ENCODE peak calls at places on chromosomes 11 and 22, in five cellular contexts. One of them, this sample, is unnamed.

GRCh38 chr11:47185305-47186075 is 744 bp downstream of the PACSIN3 start:
- DNase-seq in cardiac muscle cell: peak; percentile 43
- DNase-seq in GM10248: no peak
- DNase-seq in colonic mucosa: no peak
- DNase-seq in fibroblast of mammary gland: no peak
- DNase-seq in this sample: peak; percentile 72

GRCh38 chr11:23423119-23423518 is 562.8 kb upstream of the CCDC179 start:
- DNase-seq in cardiac muscle cell: no peak
- DNase-seq in GM10248: no peak
- DNase-seq in fibroblast of mammary gland: no peak
- DNase-seq in colonic mucosa: no peak
- DNase-seq in this sample: no peak

GRCh38 chr11:129593098-129593497 is 217.4 kb downstream of the BARX2 start:
- DNase-seq in colonic mucosa: no peak
- DNase-seq in cardiac muscle cell: no peak
- DNase-seq in GM10248: no peak
- DNase-seq in fibroblast of mammary gland: no peak
- DNase-seq in this sample: no peak

GRCh38 chr22:39214383-39215069 is 30.3 kb downstream of the PDGFB start:
- DNase-seq in GM10248: no peak
- DNase-seq in fibroblast of mammary gland: peak; percentile 5
- DNase-seq in colonic mucosa: no peak
- DNase-seq in cardiac muscle cell: peak; percentile 12
- DNase-seq in this sample: peak; percentile 70

GRCh38 chr11:96215826-96216225 is 127.2 kb downstream of the MAML2 start:
- DNase-seq in fibroblast of mammary gland: no peak
- DNase-seq in GM10248: no peak
- DNase-seq in colonic mucosa: no peak
- DNase-seq in cardiac muscle cell: no peak
- DNase-seq in this sample: no peak

GRCh38 chr11:103051986-103052385 is 40.0 kb downstream of the DCUN1D5 start:
- DNase-seq in cardiac muscle cell: no peak
- DNase-seq in fibroblast of mammary gland: peak; percentile 26
- DNase-seq in colonic mucosa: no peak
- DNase-seq in GM10248: no peak
- DNase-seq in this sample: no peak

GRCh38 chr11:112877561-112877960 is 83.7 kb upstream of the NCAM1 start:
- DNase-seq in fibroblast of mammary gland: no peak
- DNase-seq in colonic mucosa: no peak
- DNase-seq in cardiac muscle cell: no peak
- DNase-seq in GM10248: no peak
- DNase-seq in this sample: no peak

GRCh38 chr11:16512163-16512562 is 155.8 kb upstream of the SOX6 start:
- DNase-seq in GM10248: no peak
- DNase-seq in colonic mucosa: no peak
- DNase-seq in fibroblast of mammary gland: no peak
- DNase-seq in cardiac muscle cell: no peak
- DNase-seq in this sample: no peak

GRCh38 chr11:12842933-12843636 is 166.0 kb upstream of the RASSF10 start:
- DNase-seq in colonic mucosa: peak; percentile 60
- DNase-seq in GM10248: no peak
- DNase-seq in cardiac muscle cell: peak; percentile 79
- DNase-seq in fibroblast of mammary gland: peak; percentile 48
- DNase-seq in this sample: peak; percentile 91

GRCh38 chr11:86594746-86595145 is 77.7 kb downstream of the ME3 start:
- DNase-seq in cardiac muscle cell: no peak
- DNase-seq in GM10248: no peak
- DNase-seq in fibroblast of mammary gland: peak; percentile 53
- DNase-seq in colonic mucosa: no peak
- DNase-seq in this sample: no peak

GRCh38 chr11:36312593-36312990 is 16.5 kb downstream of the PRR5L start:
- DNase-seq in colonic mucosa: no peak
- DNase-seq in fibroblast of mammary gland: peak; percentile 84
- DNase-seq in cardiac muscle cell: peak; percentile 60
- DNase-seq in GM10248: no peak
- DNase-seq in this sample: peak; percentile 83

GRCh38 chr11:19426719-19427066 is 185.9 kb upstream of the E2F8 start:
- DNase-seq in fibroblast of mammary gland: peak; percentile 68
- DNase-seq in cardiac muscle cell: no peak
- DNase-seq in colonic mucosa: no peak
- DNase-seq in GM10248: no peak
- DNase-seq in this sample: no peak

GRCh38 chr11:19429108-19429760 is 188.5 kb upstream of the E2F8 start:
- DNase-seq in fibroblast of mammary gland: no peak
- DNase-seq in GM10248: no peak
- DNase-seq in colonic mucosa: no peak
- DNase-seq in cardiac muscle cell: no peak
- DNase-seq in this sample: no peak

GRCh38 chr11:19430346-19431058 is 189.8 kb upstream of the E2F8 start:
- DNase-seq in cardiac muscle cell: peak; percentile 78
- DNase-seq in fibroblast of mammary gland: no peak
- DNase-seq in colonic mucosa: no peak
- DNase-seq in GM10248: no peak
- DNase-seq in this sample: no peak

GRCh38 chr11:19426022-19426718 is 185.4 kb upstream of the E2F8 start:
- DNase-seq in GM10248: no peak
- DNase-seq in cardiac muscle cell: no peak
- DNase-seq in fibroblast of mammary gland: no peak
- DNase-seq in colonic mucosa: no peak
- DNase-seq in this sample: no peak

GRCh38 chr11:19428206-19429001 is 187.7 kb upstream of the E2F8 start:
- DNase-seq in fibroblast of mammary gland: peak; percentile 15
- DNase-seq in GM10248: no peak
- DNase-seq in colonic mucosa: no peak
- DNase-seq in cardiac muscle cell: no peak
- DNase-seq in this sample: peak; percentile 51
- TF ChIP-seq CTCF in fibroblast of mammary gland: no peak
- TF ChIP-seq CTCF in GM10248: no peak
- TF ChIP-seq CTCF in colonic mucosa: no peak
- TF ChIP-seq CTCF in cardiac muscle cell: no peak
- TF ChIP-seq CTCF in this sample: no peak

GRCh38 chr11:116772443-116773202 is at the start of gene BUD13:
- DNase-seq in GM10248: peak; percentile 96
- DNase-seq in fibroblast of mammary gland: peak; percentile 70
- DNase-seq in colonic mucosa: peak; percentile 94
- DNase-seq in cardiac muscle cell: peak; percentile 87
- DNase-seq in this sample: peak; percentile 86
- TF ChIP-seq CTCF in GM10248: no peak
- TF ChIP-seq CTCF in fibroblast of mammary gland: no peak
- TF ChIP-seq CTCF in colonic mucosa: no peak
- TF ChIP-seq CTCF in cardiac muscle cell: no peak
- TF ChIP-seq CTCF in this sample: no peak

GRCh38 chr11:134818531-134818930 is 406.5 kb upstream of the B3GAT1 start:
- DNase-seq in fibroblast of mammary gland: no peak
- DNase-seq in cardiac muscle cell: no peak
- DNase-seq in GM10248: no peak
- DNase-seq in colonic mucosa: no peak
- DNase-seq in this sample: peak; percentile 63

GRCh38 chr11:134819026-134819425 is 407.0 kb upstream of the B3GAT1 start:
- DNase-seq in cardiac muscle cell: no peak
- DNase-seq in fibroblast of mammary gland: no peak
- DNase-seq in colonic mucosa: no peak
- DNase-seq in GM10248: no peak
- DNase-seq in this sample: no peak

GRCh38 chr11:134823970-134824369 is 411.9 kb upstream of the B3GAT1 start:
- DNase-seq in cardiac muscle cell: no peak
- DNase-seq in colonic mucosa: no peak
- DNase-seq in GM10248: no peak
- DNase-seq in fibroblast of mammary gland: no peak
- DNase-seq in this sample: no peak

GRCh38 chr11:134821422-134821821 is 409.4 kb upstream of the B3GAT1 start:
- DNase-seq in GM10248: no peak
- DNase-seq in colonic mucosa: no peak
- DNase-seq in fibroblast of mammary gland: no peak
- DNase-seq in cardiac muscle cell: no peak
- DNase-seq in this sample: no peak

GRCh38 chr11:134822930-134823329 is 410.9 kb upstream of the B3GAT1 start:
- DNase-seq in cardiac muscle cell: no peak
- DNase-seq in GM10248: no peak
- DNase-seq in colonic mucosa: no peak
- DNase-seq in fibroblast of mammary gland: no peak
- DNase-seq in this sample: no peak
- TF ChIP-seq CTCF in cardiac muscle cell: no peak
- TF ChIP-seq CTCF in GM10248: no peak
- TF ChIP-seq CTCF in colonic mucosa: no peak
- TF ChIP-seq CTCF in fibroblast of mammary gland: no peak
- TF ChIP-seq CTCF in this sample: no peak

GRCh38 chr22:30667486-30668305 is at the start of gene DUSP18:
- DNase-seq in GM10248: peak; percentile 99
- DNase-seq in cardiac muscle cell: peak; percentile 92
- DNase-seq in fibroblast of mammary gland: peak; percentile 85
- DNase-seq in colonic mucosa: peak; percentile 97
- DNase-seq in this sample: peak; percentile 90
- TF ChIP-seq CTCF in GM10248: peak; percentile 2
- TF ChIP-seq CTCF in cardiac muscle cell: peak; percentile 26
- TF ChIP-seq CTCF in fibroblast of mammary gland: no peak
- TF ChIP-seq CTCF in colonic mucosa: peak; percentile 42
- TF ChIP-seq CTCF in this sample: peak; percentile 26

This sample was measured in MCF 10A.